ENCODE peak calls at places on chromosomes 1 and 21, in four cellular contexts. S is trophoblast cell, T is IMR-90, O is neuronal stem cell. L is an unnamed sample.

GRCh38 chr1:28236656-28237331 is 870 bp downstream of the ATP5IF1 start:
- DNase-seq in S (no peak), T (no peak), O (no peak), L (peak)

GRCh38 chr1:188782220-188782841 is 1695.3 kb downstream of the BRINP3 start:
- DNase-seq in S (peak), T (peak), O (peak), L (peak)

GRCh38 chr1:205248793-205249601 is 21.3 kb downstream of the TMCC2 start:
- DNase-seq in S (no peak), T (peak), O (no peak), L (no peak)

GRCh38 chr1:160206421-160207117 is 1.4 kb downstream of the PEA15 start:
- DNase-seq in S (peak), T (peak), O (peak), L (peak)

GRCh38 chr1:6349254-6349943 is 44.2 kb downstream of the ACOT7 start:
- DNase-seq in S (no peak), T (no peak), O (no peak), L (no peak)

GRCh38 chr21:26405071-26405470 is 168.0 kb downstream of the CYYR1 start:
- DNase-seq in S (peak), T (peak), O (no peak), L (peak)

GRCh38 chr1:208254862-208255261 is 10.7 kb upstream of the PLXNA2 start:
- DNase-seq in S (peak), T (peak), O (no peak), L (no peak)

GRCh38 chr1:113106910-113107309 is 33.9 kb downstream of the LRIG2 start:
- DNase-seq in S (no peak), T (no peak), O (no peak), L (no peak)

GRCh38 chr1:203751051-203751450 is 13.9 kb upstream of the LAX1 start:
- DNase-seq in S (peak), T (peak), O (no peak), L (no peak)

GRCh38 chr1:60470231-60470630 is 396.7 kb upstream of the C1orf87 start:
- DNase-seq in S (no peak), T (no peak), O (no peak), L (no peak)

DNA sequence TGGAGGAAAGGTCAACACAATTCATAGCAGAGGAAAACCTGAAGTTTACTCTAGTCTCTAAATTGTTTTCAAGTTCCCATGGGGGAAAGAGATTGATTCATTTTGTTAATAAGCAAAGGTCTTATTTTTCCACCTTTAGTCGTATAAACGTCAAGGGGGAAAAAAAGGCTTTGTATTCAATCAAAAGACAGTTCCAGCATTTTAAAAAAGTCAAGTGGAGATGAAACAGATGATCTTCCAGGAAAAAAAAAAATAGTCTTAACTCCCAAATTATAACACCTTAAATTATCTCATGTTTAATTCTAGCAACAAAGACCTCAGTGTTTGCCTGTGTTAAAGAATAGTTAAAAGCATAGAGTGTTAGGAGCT is 140.5 kb downstream of the TOMM20 start:
- DNase-seq in S (no peak), T (no peak), O (no peak), L (no peak)
- H2BK120ac ChIP-seq in S (peak), T (peak), O (no peak), L (no peak)

GRCh38 chr1:31937300-31938183 is 626 bp downstream of the PTP4A2 start:
- DNase-seq in S (peak), T (peak), O (no peak), L (peak)
- H3K23ac ChIP-seq in S (peak), T (peak), O (peak), L (peak)

DNA sequence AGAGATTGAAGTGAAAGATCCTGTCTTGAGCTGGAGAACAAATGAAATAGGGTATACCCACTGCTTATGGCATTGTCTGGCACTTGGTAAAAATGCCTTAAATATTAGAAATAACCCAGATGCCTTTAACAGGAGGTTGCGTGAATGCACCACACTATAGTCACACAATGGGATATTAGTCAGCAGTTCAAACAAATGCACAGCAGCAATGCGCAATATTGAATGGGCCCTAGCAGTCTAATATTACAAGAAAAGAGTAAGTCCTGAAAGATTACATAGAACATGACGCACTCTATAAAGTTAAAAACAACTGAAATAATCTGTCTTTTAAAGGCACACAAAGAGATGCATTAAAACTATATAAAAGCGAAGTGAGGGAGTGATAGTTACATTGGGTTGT is 161.0 kb downstream of the EDEM3 start:
- DNase-seq in S (peak), T (peak), O (no peak), L (no peak)
- H4K8ac ChIP-seq in S (no peak), T (no peak), O (no peak), L (no peak)

GRCh38 chr1:243933495-243933894 is 83.5 kb upstream of the AKT3 start:
- DNase-seq in S (no peak), T (no peak), O (no peak), L (no peak)

GRCh38 chr1:243927401-243927800 is 77.4 kb upstream of the AKT3 start:
- DNase-seq in S (no peak), T (no peak), O (no peak), L (no peak)

GRCh38 chr1:243931957-243932356 is 81.9 kb upstream of the AKT3 start:
- DNase-seq in S (no peak), T (no peak), O (no peak), L (no peak)

GRCh38 chr1:243926803-243927245 is 76.8 kb upstream of the AKT3 start:
- DNase-seq in S (peak), T (peak), O (no peak), L (peak)

GRCh38 chr1:243930822-243931671 is 81.0 kb upstream of the AKT3 start:
- DNase-seq in S (no peak), T (no peak), O (peak), L (peak)
- H2BK120ac ChIP-seq in S (peak), T (no peak), O (peak), L (peak)

GRCh38 chr1:234607091-234608025 is 2.6 kb downstream of the IRF2BP2 start:
- DNase-seq in S (no peak), T (no peak), O (peak), L (peak)
- H3K23ac ChIP-seq in S (no peak), T (peak), O (peak), L (no peak)

GRCh38 chr21:46636550-46637289 is 1.2 kb downstream of the PRMT2 start:
- DNase-seq in S (no peak), T (no peak), O (no peak), L (no peak)

GRCh38 chr21:46636181-46636512 is 673 bp downstream of the PRMT2 start:
- DNase-seq in S (no peak), T (no peak), O (no peak), L (no peak)

GRCh38 chr21:46634427-46634826 is 1.0 kb upstream of the PRMT2 start:
- DNase-seq in S (no peak), T (no peak), O (no peak), L (no peak)

GRCh38 chr21:46634966-46635323 is 529 bp upstream of the PRMT2 start:
- DNase-seq in S (peak), T (peak), O (peak), L (peak)

DNA sequence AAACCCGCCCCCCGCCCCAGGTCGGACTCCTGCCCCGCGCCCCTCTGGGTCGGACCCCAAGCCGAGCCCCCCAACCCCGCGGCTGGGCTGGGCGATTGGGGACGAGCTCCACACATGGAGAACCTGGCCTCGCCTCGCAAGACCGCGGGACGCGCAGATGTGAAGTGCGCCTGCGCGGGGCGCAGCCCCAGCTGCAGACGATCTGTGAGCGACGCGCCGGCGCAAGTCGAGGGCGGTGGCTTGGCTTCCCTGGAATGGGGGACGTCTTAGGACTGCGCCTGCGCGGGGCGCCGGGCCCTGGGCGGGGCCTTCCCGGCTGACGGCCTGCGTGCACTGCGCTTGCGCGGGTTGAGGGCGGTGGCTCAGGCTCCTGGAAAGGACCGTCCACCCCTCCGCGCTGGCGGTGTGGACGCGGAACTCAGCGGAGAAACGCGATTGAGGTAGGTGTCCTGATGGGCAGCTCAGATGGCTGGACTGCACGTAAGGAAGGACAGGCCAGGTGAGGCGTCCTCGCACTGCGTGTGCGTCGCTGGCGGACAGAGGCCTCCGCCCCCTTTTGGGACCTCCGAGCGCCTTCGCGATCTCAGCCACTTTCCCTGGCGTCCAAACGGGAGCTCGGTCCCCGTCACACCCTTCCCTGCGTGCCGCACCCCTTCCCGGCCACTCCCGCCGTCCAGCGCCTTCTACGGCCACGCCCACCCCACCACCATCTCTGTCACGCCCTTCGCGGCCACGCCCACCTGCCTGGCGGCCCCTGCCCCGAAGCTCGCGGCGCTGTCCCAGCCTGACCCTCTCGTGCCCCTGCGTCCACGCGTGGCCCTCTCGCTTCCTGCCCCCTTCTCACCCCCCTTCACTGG is at the start of gene PRMT2:
- DNase-seq in S (peak), T (peak), O (peak), L (peak)
- H4K8ac ChIP-seq in S (peak), T (peak), O (peak), L (peak)